ENCODE peak calls at places on chromosomes 6 and 20, in seven cellular contexts. A is HTR-8/SVneo, Q is NCI-H2107, E is H4, M is amniotic stem cell, B is heart right ventricle, W is NCI-H1694 treated with DMSO at 0.1 percent for 48 hours. Y is an unnamed sample.

GRCh38 chr20:46088409-46089075 is 1.2 kb downstream of the NCOA5 start:
- DNase-seq in A (peak; percentile 34), Q (no peak), E (no peak), M (no peak), B (no peak), W (no peak), Y (no peak)

GRCh38 chr20:10671221-10671849 is 2.5 kb downstream of the JAG1 start:
- DNase-seq in A (peak; percentile 94), Q (no peak), E (peak; percentile 98), M (peak; percentile 71), B (peak; percentile 68), W (no peak), Y (peak; percentile 95)

GRCh38 chr6:73394577-73395354 is at the start of gene DDX43:
- DNase-seq in A (no peak), Q (no peak), E (no peak), M (no peak), B (peak; percentile 79), W (peak; percentile 54), Y (peak; percentile 81)

GRCh38 chr20:9054176-9054575 is 14.7 kb upstream of the PLCB4 start:
- DNase-seq in A (no peak), Q (no peak), E (no peak), M (peak; percentile 51), B (no peak), W (no peak), Y (no peak)

GRCh38 chr6:31701666-31702420 is 1.3 kb downstream of the ABHD16A start:
- DNase-seq in A (no peak), Q (no peak), E (no peak), M (no peak), B (peak; percentile 43), W (peak; percentile 5), Y (no peak)

GRCh38 chr20:64176548-64177419 is 12.5 kb downstream of the MYT1 start:
- DNase-seq in A (no peak), Q (no peak), E (no peak), M (no peak), B (no peak), W (no peak), Y (peak; percentile 30)

GRCh38 chr6:153814136-153814535 is 224.9 kb upstream of the OPRM1 start:
- DNase-seq in A (no peak), Q (no peak), E (no peak), M (no peak), B (no peak), W (no peak), Y (no peak)

GRCh38 chr6:42960243-42961019 is at the start of gene GNMT:
- DNase-seq in A (no peak), Q (no peak), E (no peak), M (no peak), B (peak; percentile 65), W (no peak), Y (no peak)

GRCh38 chr6:43843669-43844171 is 73.7 kb downstream of the VEGFA start:
- DNase-seq in A (no peak), Q (no peak), E (no peak), M (no peak), B (no peak), W (no peak), Y (no peak)

GRCh38 chr6:129489215-129489765 is 220.7 kb downstream of the ARHGAP18 start:
- DNase-seq in A (no peak), Q (no peak), E (no peak), M (no peak), B (no peak), W (no peak), Y (no peak)

GRCh38 chr20:59299961-59300340 is 460 bp upstream of the EDN3 start:
- DNase-seq in A (no peak), Q (no peak), E (no peak), M (no peak), B (no peak), W (no peak), Y (no peak)

GRCh38 chr20:58109126-58109880 is 119.2 kb downstream of the ANKRD60 start:
- DNase-seq in A (no peak), Q (no peak), E (no peak), M (no peak), B (no peak), W (no peak), Y (no peak)

Y was measured in CD14-positive monocyte.